ENCODE peak calls at places on chromosomes 4 and X, in ten cellular contexts. C is stimulated activated CD8-positive, alpha-beta memory T cell treated with anti-CD3 and anti-CD28 coated beads, Interleukin-15, amount 100 ng/mL, for 1 hour; S is OCI-M1; T is activated naive CD4-positive, alpha-beta T cell treated with Interleukin-2 at 50 U/mL for 16 hours; U is stimulated activated CD4-positive, alpha-beta T cell treated with anti-CD3 and anti-CD28 coated beads, Interleukin-4, amount 100 ng/mL, for 24 hours; J is AG08395; D is caudate nucleus; X is brain pericyte; V is NCI-H774; P is AG20443. R is an unnamed sample.

GRCh38 chr4:164615964-164616363 is 138.0 kb upstream of the SMIM31 start:
- DNase-seq in U (no peak), T (no peak), V (no peak), X (no peak), D (no peak), C (no peak), S (no peak), P (no peak), J (no peak), R (no peak)

GRCh38 chr4:117085185-117085701 is at the start of gene TRAM1L1:
- DNase-seq in V (peak), T (no peak), S (no peak), X (peak), C (no peak), U (no peak), P (peak), D (peak), J (peak), R (peak)

GRCh38 chr4:100986360-100986868 is 360.9 kb downstream of the PPP3CA start:
- DNase-seq in C (no peak), X (no peak), P (no peak), U (no peak), D (no peak), S (no peak), T (no peak), V (no peak), J (no peak), R (peak)

GRCh38 chr4:146477054-146477453 is 44.7 kb downstream of the SLC10A7 start:
- DNase-seq in S (no peak), P (no peak), C (no peak), U (no peak), X (no peak), V (no peak), T (no peak), D (no peak), J (no peak), R (no peak)

GRCh38 chr4:116469582-116469981 is 615.8 kb downstream of the TRAM1L1 start:
- DNase-seq in P (no peak), T (no peak), U (no peak), D (no peak), C (no peak), X (no peak), J (no peak), V (no peak), S (no peak), R (no peak)

GRCh38 chr4:69617083-69617694 is 22.3 kb downstream of the UGT2A2 start:
- DNase-seq in T (no peak), S (peak), J (no peak), C (no peak), P (no peak), U (no peak), D (no peak), V (peak), X (no peak), R (no peak)

GRCh38 chrX:99394450-99394849 is 1015.6 kb downstream of the PCDH19 start:
- DNase-seq in X (no peak), J (no peak), P (no peak), U (no peak), D (no peak), S (peak), C (no peak), T (no peak), V (no peak), R (no peak)

GRCh38 chr4:148542922-148543623 is 100.9 kb upstream of the NR3C2 start:
- DNase-seq in D (no peak), V (no peak), T (no peak), J (no peak), P (no peak), U (no peak), X (no peak), C (no peak), S (no peak), R (no peak)

GRCh38 chrX:129718701-129719100 is 20.1 kb upstream of the XPNPEP2 start:
- DNase-seq in C (no peak), S (no peak), X (no peak), U (no peak), P (no peak), D (no peak), J (no peak), V (no peak), T (no peak), R (no peak)

GRCh38 chrX:1581132-1581531 is 10.3 kb upstream of the AKAP17A start:
- DNase-seq in X (no peak), D (no peak), U (peak), S (peak), P (peak), V (no peak), J (peak), C (peak), T (peak), R (no peak)

GRCh38 chrX:120144178-120144844 is 14.1 kb upstream of the RHOXF2 start:
- DNase-seq in T (no peak), V (no peak), J (no peak), S (peak), P (peak), X (no peak), D (no peak), U (no peak), C (no peak), R (peak)

GRCh38 chrX:51955200-51955599 is 61.8 kb downstream of the MAGED1 start:
- DNase-seq in T (no peak), J (no peak), U (no peak), V (no peak), C (no peak), D (no peak), X (no peak), S (no peak), P (no peak), R (no peak)

GRCh38 chr4:149914521-149915115 is 99.0 kb upstream of the IQCM start:
- DNase-seq in D (no peak), T (no peak), P (peak), V (no peak), U (peak), J (peak), X (no peak), C (no peak), S (peak), R (no peak)

GRCh38 chrX:45710081-45710801 is 509.6 kb upstream of the DIPK2B start:
- DNase-seq in T (peak), X (no peak), C (no peak), D (no peak), U (peak), V (no peak), J (peak), P (peak), S (no peak), R (no peak)

GRCh38 chr4:80685219-80685618 is 345.3 kb upstream of the BMP3 start:
- DNase-seq in X (no peak), U (no peak), T (no peak), V (no peak), P (no peak), J (no peak), D (no peak), C (no peak), S (peak), R (no peak)

GRCh38 chr4:173530326-173531062 is 465 bp upstream of the HAND2 start:
- DNase-seq in S (no peak), D (no peak), T (no peak), V (no peak), U (no peak), X (no peak), J (no peak), C (no peak), P (no peak), R (no peak)

GRCh38 chr4:147518846-147519767 is 38.2 kb downstream of the EDNRA start:
- DNase-seq in U (peak), D (peak), J (peak), T (peak), P (peak), S (peak), V (peak), X (peak), C (peak), R (no peak)

GRCh38 chr4:156298230-156298629 is 344.6 kb upstream of the CTSO start:
- DNase-seq in U (no peak), X (peak), S (no peak), P (peak), J (peak), V (peak), D (no peak), C (no peak), T (no peak), R (no peak)

GRCh38 chr4:79650794-79651431 is 242.9 kb upstream of the GK2 start:
- DNase-seq in X (no peak), D (no peak), T (no peak), J (peak), P (no peak), C (no peak), V (no peak), S (no peak), U (no peak), R (no peak)

GRCh38 chr4:37455301-37456062 is 210.9 kb downstream of the NWD2 start:
- DNase-seq in V (no peak), U (no peak), C (no peak), S (no peak), P (no peak), D (no peak), J (no peak), T (no peak), X (no peak), R (no peak)

GRCh38 chr4:5751073-5751917 is 40.3 kb downstream of the EVC start:
- DNase-seq in D (no peak), S (no peak), T (no peak), V (no peak), U (no peak), C (no peak), P (no peak), X (peak), J (peak), R (no peak)

GRCh38 chr4:182600093-182600492 is 317.1 kb downstream of the DCTD start:
- DNase-seq in T (no peak), C (no peak), S (no peak), J (peak), V (no peak), U (no peak), D (no peak), P (no peak), X (no peak), R (no peak)

GRCh38 chrX:119698835-119699234 is 5.9 kb upstream of the SEPTIN6 start:
- DNase-seq in V (no peak), P (peak), S (peak), T (no peak), J (peak), C (no peak), U (no peak), X (no peak), D (no peak), R (peak)

GRCh38 chrX:134019567-134020206 is 34.3 kb upstream of the GPC3 start:
- DNase-seq in U (no peak), J (no peak), D (no peak), T (no peak), V (no peak), S (no peak), C (no peak), P (no peak), X (no peak), R (no peak)

R was measured in substantia nigra.